ENCODE peak calls at places on chromosomes 16 and 17, in five cellular contexts. One of them, this sample, is unnamed.

GRCh38 chr16:80924372-80924978 is 82.2 kb downstream of the CMC2 start:
- DNase-seq in A549: peak
- DNase-seq in GM12878: no peak
- DNase-seq in HepG2: peak
- DNase-seq in H1: peak
- DNase-seq in this sample: peak

GRCh38 chr16:11316331-11317015 is 28.8 kb upstream of the RMI2 start:
- DNase-seq in H1: no peak
- DNase-seq in HepG2: no peak
- DNase-seq in A549: no peak
- DNase-seq in GM12878: no peak
- DNase-seq in this sample: no peak

GRCh38 chr17:16948587-16949376 is 23.1 kb downstream of the TNFRSF13B start:
- DNase-seq in HepG2: no peak
- DNase-seq in H1: no peak
- DNase-seq in A549: no peak
- DNase-seq in GM12878: no peak
- DNase-seq in this sample: no peak

GRCh38 chr16:71585318-71585703 is 8.4 kb upstream of the TAT start:
- DNase-seq in H1: no peak
- DNase-seq in A549: no peak
- DNase-seq in HepG2: peak
- DNase-seq in GM12878: no peak
- DNase-seq in this sample: no peak

GRCh38 chr16:84069540-84069939 is 26.9 kb upstream of the SLC38A8 start:
- DNase-seq in HepG2: no peak
- DNase-seq in GM12878: no peak
- DNase-seq in A549: no peak
- DNase-seq in H1: no peak
- DNase-seq in this sample: no peak

GRCh38 chr17:1548032-1548431 is 14.6 kb downstream of the PITPNA start:
- DNase-seq in GM12878: no peak
- DNase-seq in A549: no peak
- DNase-seq in H1: no peak
- DNase-seq in HepG2: no peak
- DNase-seq in this sample: no peak

GRCh38 chr17:74237321-74237720 is 23.9 kb downstream of the TTYH2 start:
- DNase-seq in GM12878: no peak
- DNase-seq in HepG2: no peak
- DNase-seq in A549: no peak
- DNase-seq in H1: no peak
- DNase-seq in this sample: no peak

GRCh38 chr17:74454197-74455024 is 12.0 kb upstream of the CD300A start:
- DNase-seq in A549: peak
- DNase-seq in H1: no peak
- DNase-seq in HepG2: peak
- DNase-seq in GM12878: no peak
- DNase-seq in this sample: no peak

GRCh38 chr17:78374631-78375274 is 3.7 kb upstream of the PGS1 start:
- DNase-seq in HepG2: no peak
- DNase-seq in GM12878: no peak
- DNase-seq in H1: peak
- DNase-seq in A549: no peak
- DNase-seq in this sample: no peak

GRCh38 chr17:40629850-40630249 is 17.8 kb downstream of the SMARCE1 start:
- DNase-seq in H1: no peak
- DNase-seq in A549: no peak
- DNase-seq in HepG2: no peak
- DNase-seq in GM12878: no peak
- DNase-seq in this sample: no peak

GRCh38 chr17:17714261-17714866 is 33.1 kb downstream of the RAI1 start:
- DNase-seq in HepG2: no peak
- DNase-seq in A549: no peak
- DNase-seq in H1: no peak
- DNase-seq in GM12878: no peak
- DNase-seq in this sample: no peak

GRCh38 chr16:67542464-67542863 is 13.8 kb downstream of the RIPOR1 start:
- DNase-seq in A549: peak
- DNase-seq in HepG2: no peak
- DNase-seq in H1: no peak
- DNase-seq in GM12878: no peak
- DNase-seq in this sample: peak

GRCh38 chr17:14069251-14069981 is at the start of gene COX10:
- DNase-seq in A549: peak
- DNase-seq in GM12878: peak
- DNase-seq in H1: peak
- DNase-seq in HepG2: peak
- DNase-seq in this sample: peak

GRCh38 chr17:63399316-63399715 is 46.8 kb downstream of the CYB561 start:
- DNase-seq in H1: no peak
- DNase-seq in HepG2: no peak
- DNase-seq in A549: no peak
- DNase-seq in GM12878: no peak
- DNase-seq in this sample: no peak

GRCh38 chr17:27974531-27975145 is 67.8 kb upstream of the NLK start:
- DNase-seq in HepG2: no peak
- DNase-seq in H1: no peak
- DNase-seq in GM12878: no peak
- DNase-seq in A549: no peak
- DNase-seq in this sample: no peak

GRCh38 chr17:44847581-44847980 is at the start of gene HIGD1B:
- DNase-seq in A549: no peak
- DNase-seq in GM12878: no peak
- DNase-seq in H1: no peak
- DNase-seq in HepG2: no peak
- DNase-seq in this sample: no peak

GRCh38 chr17:2215616-2216364 is 87.8 kb downstream of the SMG6 start:
- DNase-seq in H1: no peak
- DNase-seq in A549: no peak
- DNase-seq in HepG2: no peak
- DNase-seq in GM12878: no peak
- DNase-seq in this sample: no peak

GRCh38 chr16:22353933-22354541 is 20.4 kb downstream of the CDR2 start:
- DNase-seq in H1: no peak
- DNase-seq in A549: no peak
- DNase-seq in HepG2: peak
- DNase-seq in GM12878: no peak
- DNase-seq in this sample: no peak

GRCh38 chr16:11149011-11149616 is 106.9 kb downstream of the SOCS1 start:
- DNase-seq in A549: no peak
- DNase-seq in HepG2: peak
- DNase-seq in GM12878: no peak
- DNase-seq in H1: no peak
- DNase-seq in this sample: peak

GRCh38 chr16:29842732-29843346 is 20.2 kb downstream of the CDIPT start:
- DNase-seq in HepG2: no peak
- DNase-seq in H1: no peak
- DNase-seq in A549: no peak
- DNase-seq in GM12878: no peak
- DNase-seq in this sample: no peak

GRCh38 chr17:50064253-50064991 is 8.5 kb downstream of the ITGA3 start:
- DNase-seq in HepG2: no peak
- DNase-seq in H1: no peak
- DNase-seq in A549: peak
- DNase-seq in GM12878: no peak
- DNase-seq in this sample: peak

GRCh38 chr17:50201226-50201854 is at the start of gene COL1A1:
- DNase-seq in H1: no peak
- DNase-seq in GM12878: no peak
- DNase-seq in A549: no peak
- DNase-seq in HepG2: no peak
- DNase-seq in this sample: no peak

GRCh38 chr16:85673529-85674417 is 15.0 kb downstream of the GINS2 start:
- DNase-seq in H1: no peak
- DNase-seq in GM12878: no peak
- DNase-seq in HepG2: no peak
- DNase-seq in A549: no peak
- DNase-seq in this sample: no peak

GRCh38 chr17:37097162-37097561 is 148.4 kb downstream of the AATF start:
- DNase-seq in H1: no peak
- DNase-seq in GM12878: no peak
- DNase-seq in HepG2: no peak
- DNase-seq in A549: no peak
- DNase-seq in this sample: no peak

GRCh38 chr16:83942074-83942473 is 11.0 kb upstream of the OSGIN1 start:
- DNase-seq in HepG2: no peak
- DNase-seq in H1: no peak
- DNase-seq in GM12878: no peak
- DNase-seq in A549: no peak
- DNase-seq in this sample: no peak

GRCh38 chr16:22625948-22626347 is 115.3 kb downstream of the NPIPB5 start:
- DNase-seq in HepG2: no peak
- DNase-seq in GM12878: no peak
- DNase-seq in H1: no peak
- DNase-seq in A549: no peak
- DNase-seq in this sample: no peak

GRCh38 chr16:82653550-82654511 is 27.1 kb downstream of the CDH13 start:
- DNase-seq in HepG2: peak
- DNase-seq in GM12878: peak
- DNase-seq in H1: no peak
- DNase-seq in A549: peak
- DNase-seq in this sample: peak

GRCh38 chr16:71337631-71338030 is 20.9 kb upstream of the CALB2 start:
- DNase-seq in A549: no peak
- DNase-seq in GM12878: no peak
- DNase-seq in HepG2: no peak
- DNase-seq in H1: no peak
- DNase-seq in this sample: no peak

GRCh38 chr17:8893621-8894020 is 26.1 kb upstream of the PIK3R6 start:
- DNase-seq in H1: no peak
- DNase-seq in GM12878: no peak
- DNase-seq in A549: no peak
- DNase-seq in HepG2: no peak
- DNase-seq in this sample: no peak

GRCh38 chr16:24367186-24367585 is 111.1 kb downstream of the CACNG3 start:
- DNase-seq in GM12878: no peak
- DNase-seq in H1: no peak
- DNase-seq in HepG2: no peak
- DNase-seq in A549: no peak
- DNase-seq in this sample: no peak
- TF ChIP-seq KDM1A in GM12878: no peak
- TF ChIP-seq KDM1A in H1: no peak
- TF ChIP-seq KDM1A in HepG2: no peak
- TF ChIP-seq KDM1A in A549: no peak
- TF ChIP-seq KDM1A in this sample: no peak

DNA sequence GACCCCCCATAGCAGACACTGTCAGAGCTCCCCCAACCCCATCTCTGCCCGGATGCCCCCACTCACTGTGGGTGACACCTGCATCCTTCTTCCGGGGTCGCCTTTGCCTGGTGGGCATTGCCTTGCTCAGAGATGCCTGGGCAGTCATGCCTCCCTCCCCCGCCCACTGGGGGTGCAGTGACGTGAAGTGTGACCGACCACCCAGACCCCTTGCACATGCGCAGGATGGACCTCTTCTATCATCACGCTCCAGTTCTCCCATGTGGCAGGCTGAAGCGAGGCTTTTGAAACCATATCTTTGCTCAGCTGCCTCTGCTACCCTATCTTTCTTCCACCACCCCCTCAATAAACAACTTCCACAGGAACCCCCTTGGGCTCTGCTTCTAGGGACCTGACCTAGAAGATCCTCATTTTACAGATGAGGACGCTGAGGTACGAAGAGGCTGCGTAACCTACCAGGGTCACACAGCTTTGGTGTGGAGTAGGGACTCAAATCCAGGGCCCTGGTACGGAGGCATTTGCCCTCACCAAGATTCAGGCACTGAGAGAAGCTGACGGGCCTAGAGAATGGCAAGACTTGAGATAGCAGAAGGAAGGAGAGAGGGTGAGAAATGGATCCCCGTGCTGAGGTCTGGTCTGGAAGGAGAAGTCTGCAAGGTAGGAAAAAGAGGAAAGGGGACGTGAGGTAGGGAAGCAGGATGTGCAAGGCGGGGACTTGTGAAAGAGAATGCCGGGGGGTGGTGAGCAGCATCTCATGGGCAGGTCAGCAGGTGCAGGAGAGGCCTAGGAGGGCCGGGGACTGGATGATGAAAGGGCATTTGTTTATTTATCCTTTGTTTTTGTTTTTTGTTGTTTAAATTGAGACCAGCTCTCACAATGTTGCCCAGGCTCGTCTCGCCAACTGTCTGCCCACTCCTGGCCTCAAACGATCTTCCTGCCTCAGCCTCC is 14.4 kb downstream of the NLRC5 start:
- DNase-seq in A549: no peak
- DNase-seq in H1: no peak
- DNase-seq in HepG2: no peak
- DNase-seq in GM12878: no peak
- DNase-seq in this sample: no peak
- TF ChIP-seq KDM1A in A549: no peak
- TF ChIP-seq KDM1A in H1: no peak
- TF ChIP-seq KDM1A in HepG2: no peak
- TF ChIP-seq KDM1A in GM12878: no peak
- TF ChIP-seq KDM1A in this sample: no peak

DNA sequence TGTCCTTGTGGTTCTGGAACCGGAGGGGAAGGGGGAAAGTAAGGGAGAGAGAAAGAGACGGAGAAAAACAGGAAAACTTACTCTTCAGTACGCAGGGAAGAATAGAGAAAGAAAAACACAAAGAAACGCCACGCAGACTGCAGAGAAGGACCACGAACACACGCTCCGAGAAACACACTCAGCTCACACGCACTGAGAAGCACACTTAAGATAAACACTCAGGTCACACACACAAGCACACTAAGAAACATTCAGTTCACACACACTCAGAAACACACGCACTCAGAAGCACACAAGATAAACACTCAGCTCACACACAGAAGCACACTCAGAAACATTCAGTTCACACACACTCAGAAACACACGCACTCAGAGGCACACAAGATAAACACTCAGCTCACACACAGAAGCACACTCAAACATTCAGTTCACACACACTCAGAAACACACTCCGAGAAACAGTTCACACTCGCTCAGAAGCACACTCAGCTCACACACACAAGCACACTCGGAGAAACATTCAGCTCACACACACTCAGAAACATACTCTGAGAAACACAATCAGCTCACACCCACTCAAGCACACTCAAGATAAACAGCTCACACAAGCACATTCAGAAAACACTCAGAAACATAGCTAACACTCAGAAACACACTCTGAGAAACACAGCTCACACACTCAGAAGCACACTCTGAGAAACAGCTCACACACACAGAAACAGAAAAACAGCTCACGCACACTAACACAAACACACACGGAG is 754 bp downstream of the TMEM98 start:
- DNase-seq in GM12878: no peak
- DNase-seq in H1: no peak
- DNase-seq in A549: no peak
- DNase-seq in HepG2: no peak
- DNase-seq in this sample: no peak
- TF ChIP-seq KDM1A in GM12878: no peak
- TF ChIP-seq KDM1A in H1: no peak
- TF ChIP-seq KDM1A in A549: no peak
- TF ChIP-seq KDM1A in HepG2: no peak
- TF ChIP-seq KDM1A in this sample: no peak

DNA sequence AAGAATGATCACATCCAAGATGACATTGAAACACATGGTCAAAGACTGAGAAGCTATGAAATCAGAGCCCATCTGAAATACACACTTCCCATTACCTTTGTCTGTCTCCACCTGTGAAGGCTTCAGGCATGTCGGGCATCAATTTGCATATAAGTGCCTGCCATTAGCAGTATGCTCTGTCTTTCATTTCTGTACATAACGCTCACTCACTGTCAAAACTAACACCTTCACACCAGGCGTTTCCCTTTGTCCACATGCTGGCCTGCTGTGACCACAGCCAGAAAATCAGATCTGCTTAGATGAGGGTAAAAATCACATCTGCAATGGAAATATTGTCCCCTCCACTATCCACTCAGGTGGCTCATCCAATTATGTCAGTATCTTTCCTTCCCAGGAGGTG is 524.8 kb downstream of the TOX3 start:
- DNase-seq in HepG2: no peak
- DNase-seq in A549: no peak
- DNase-seq in GM12878: no peak
- DNase-seq in H1: no peak
- DNase-seq in this sample: no peak
- TF ChIP-seq KDM1A in HepG2: no peak
- TF ChIP-seq KDM1A in A549: no peak
- TF ChIP-seq KDM1A in GM12878: no peak
- TF ChIP-seq KDM1A in H1: no peak
- TF ChIP-seq KDM1A in this sample: no peak